ENCODE peak calls at places on chromosome 12, in seven cellular contexts. J is aorta, E is body of pancreas, S is esophagus squamous epithelium, K is PC-3, I is fibroblast of lung, Z is psoas muscle. X is an unnamed sample. For H3K36me3 and H3K9me3, the result is how much of the 10 kb centered on the place peaks cover.

GRCh38 chr12:3379079-3379478 is 111.9 kb upstream of the PRMT8 start:
- DNase-seq in Z (no peak), K (no peak), J (no peak), I (no peak), S (no peak), E (no peak), X (no peak)

GRCh38 chr12:10205251-10205807 is 7.3 kb upstream of the GABARAPL1 start:
- DNase-seq in K (peak), E (no peak), S (no peak), Z (no peak), I (no peak), J (no peak), X (no peak)

GRCh38 chr12:21655594-21655993 is 2.0 kb downstream of the LDHB start:
- DNase-seq in E (no peak), S (no peak), I (no peak), K (no peak), J (no peak), Z (no peak), X (no peak)

GRCh38 chr12:26121323-26121740 is 3.5 kb downstream of the BHLHE41 start:
- DNase-seq in I (no peak), J (no peak), Z (no peak), K (peak), E (no peak), S (no peak), X (no peak)

GRCh38 chr12:38161123-38162000 is 155.2 kb upstream of the ALG10B start:
- DNase-seq in Z (no peak), K (no peak), I (no peak), S (no peak), E (no peak), J (no peak), X (no peak)

GRCh38 chr12:89786177-89786810 is 77.7 kb upstream of the ATP2B1 start:
- DNase-seq in E (no peak), Z (no peak), K (no peak), J (no peak), S (no peak), I (no peak), X (no peak)

GRCh38 chr12:54028324-54029201 is at the start of gene HOXC6:
- DNase-seq in S (no peak), K (peak), J (no peak), Z (peak), I (peak), E (no peak), X (no peak)

GRCh38 chr12:119624971-119625370 is 31.4 kb downstream of the TMEM233 start:
- DNase-seq in S (no peak), J (no peak), I (no peak), Z (no peak), K (no peak), E (no peak), X (no peak)

GRCh38 chr12:75921687-75922289 is 109.8 kb downstream of the PHLDA1 start:
- DNase-seq in J (no peak), K (no peak), I (no peak), S (no peak), E (no peak), Z (no peak), X (no peak)

GRCh38 chr12:115402443-115403170 is 718.6 kb upstream of the TBX3 start:
- DNase-seq in S (no peak), E (no peak), K (no peak), J (no peak), Z (no peak), I (no peak), X (no peak)

GRCh38 chr12:122368361-122369073 is 54.0 kb downstream of the CLIP1 start:
- DNase-seq in I (peak), J (no peak), E (no peak), K (peak), Z (no peak), S (no peak), X (no peak)

GRCh38 chr12:6311822-6312528 is 1.5 kb downstream of the PLEKHG6 start:
- DNase-seq in K (no peak), Z (no peak), J (no peak), I (no peak), E (no peak), S (no peak), X (no peak)

GRCh38 chr12:59580050-59580449 is 15.8 kb upstream of the SLC16A7 start:
- DNase-seq in I (no peak), E (no peak), Z (no peak), K (no peak), J (no peak), S (no peak), X (no peak)

GRCh38 chr12:58504539-58504938 is 415.8 kb downstream of the LRIG3 start:
- DNase-seq in E (no peak), K (peak), S (no peak), I (peak), J (no peak), Z (no peak), X (no peak)

GRCh38 chr12:89179983-89180382 is 172.3 kb downstream of the DUSP6 start:
- DNase-seq in K (peak), Z (no peak), E (no peak), I (peak), J (no peak), S (no peak), X (peak)

GRCh38 chr12:93514853-93515252 is 47.5 kb downstream of the MRPL42 start:
- DNase-seq in K (peak), Z (no peak), J (no peak), E (no peak), I (peak), S (no peak), X (no peak)

GRCh38 chr12:111596985-111597730 is 2.0 kb downstream of the ATXN2 start:
- DNase-seq in J (peak), E (peak), I (peak), Z (peak), S (no peak), K (peak), X (peak)

GRCh38 chr12:106296179-106296877 is 6.2 kb upstream of the TCP11L2 start:
- DNase-seq in J (no peak), K (peak), Z (no peak), E (no peak), I (peak), S (no peak), X (no peak)

GRCh38 chr12:41103614-41104013 is 84.5 kb upstream of the PDZRN4 start:
- DNase-seq in J (no peak), E (no peak), Z (no peak), I (no peak), S (no peak), K (no peak), X (no peak)

GRCh38 chr12:42129595-42130204 is 15.0 kb downstream of the GXYLT1 start:
- DNase-seq in E (peak), Z (no peak), I (peak), S (no peak), J (no peak), K (peak), X (no peak)

GRCh38 chr12:11795910-11796459 is 146.5 kb downstream of the ETV6 start:
- DNase-seq in I (no peak), S (no peak), Z (no peak), E (no peak), K (peak), J (no peak), X (no peak)

GRCh38 chr12:95790912-95791849 is 617 bp upstream of the NTN4 start:
- DNase-seq in S (no peak), Z (peak), K (peak), I (peak), E (peak), J (no peak), X (no peak)

GRCh38 chr12:94074970-94075695 is 73.2 kb upstream of the PLXNC1 start:
- DNase-seq in E (peak), K (peak), S (no peak), Z (peak), J (peak), I (peak), X (peak)

GRCh38 chr12:11482955-11483354 is 87.6 kb upstream of the PRB2 start:
- DNase-seq in S (no peak), Z (no peak), E (no peak), K (peak), I (peak), J (no peak), X (no peak)

GRCh38 chr12:80567391-80567790 is 123.4 kb downstream of the PTPRQ start:
- DNase-seq in I (peak), J (no peak), K (no peak), E (no peak), S (no peak), Z (no peak), X (no peak)

GRCh38 chr12:53214687-53215455 is 7.8 kb upstream of the ITGB7 start:
- DNase-seq in J (peak), K (no peak), Z (peak), S (no peak), E (no peak), I (no peak), X (no peak)

GRCh38 chr12:97778111-97778510 is 315.5 kb downstream of the RMST start:
- DNase-seq in I (no peak), J (no peak), K (no peak), S (no peak), Z (no peak), E (no peak), X (no peak)

GRCh38 chr12:104702565-104703139 is 245.9 kb downstream of the CHST11 start:
- DNase-seq in S (no peak), E (peak), K (no peak), J (peak), Z (peak), I (no peak), X (peak)

GRCh38 chr12:95815635-95816212 is 25.2 kb upstream of the NTN4 start:
- DNase-seq in J (no peak), E (no peak), Z (no peak), K (peak), I (peak), S (no peak), X (no peak)

GRCh38 chr12:116266631-116267349 is 10.7 kb downstream of the MED13L start:
- DNase-seq in K (no peak), J (no peak), Z (no peak), E (no peak), I (peak), S (no peak), X (no peak)

DNA sequence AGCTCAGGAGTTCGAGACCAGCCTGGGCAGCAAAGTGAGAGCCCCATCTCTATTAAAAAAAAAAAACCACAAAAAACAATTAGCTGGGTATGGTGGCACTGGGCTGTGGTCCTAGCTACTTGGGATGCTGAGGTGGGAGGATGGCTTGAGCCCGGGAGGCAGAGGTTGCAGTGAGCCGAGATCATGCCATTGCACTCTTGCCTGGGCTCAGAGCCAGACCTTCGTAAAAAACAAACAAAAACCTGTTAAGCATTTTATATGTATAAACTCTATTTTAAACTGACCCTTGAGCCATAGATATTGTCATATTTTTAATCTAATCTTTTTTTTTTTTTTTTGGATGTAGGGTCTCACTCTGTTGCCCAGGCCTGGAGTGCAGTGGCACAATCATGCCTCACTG is 35.7 kb downstream of the DNM1L start:
- DNase-seq in S (no peak), J (no peak), I (no peak), K (no peak), E (no peak), Z (no peak), X (no peak)
- H3K36me3 ChIP-seq in S (under half), J (under half), I (under half), K (under half), E (under half), Z (half or more), X (under half)

DNA sequence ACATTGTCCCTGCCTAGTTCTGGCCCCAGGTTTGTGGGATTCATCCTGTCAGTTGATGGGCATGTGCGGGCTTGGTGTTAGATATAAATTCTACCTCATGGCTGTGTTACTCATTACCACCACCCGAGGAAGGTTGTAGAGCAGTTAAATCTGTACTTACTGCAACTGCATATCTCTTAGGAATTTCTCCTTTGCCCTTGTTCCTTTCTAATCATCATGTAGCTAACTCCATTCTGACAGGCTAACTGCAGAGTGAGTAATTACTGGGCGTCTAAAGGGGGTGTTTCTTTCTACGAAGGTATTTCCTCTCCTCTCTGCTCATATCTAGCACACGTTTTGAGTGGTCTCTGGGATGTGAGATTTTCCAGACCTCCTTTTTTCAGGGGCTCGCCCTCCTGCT is 1076.7 kb downstream of the TMTC2 start:
- DNase-seq in K (peak), J (no peak), S (no peak), E (no peak), I (no peak), Z (no peak), X (no peak)
- H3K9me3 ChIP-seq in K (under half), J (under half), S (under half), E (under half), I (under half), Z (under half), X (under half)

DNA sequence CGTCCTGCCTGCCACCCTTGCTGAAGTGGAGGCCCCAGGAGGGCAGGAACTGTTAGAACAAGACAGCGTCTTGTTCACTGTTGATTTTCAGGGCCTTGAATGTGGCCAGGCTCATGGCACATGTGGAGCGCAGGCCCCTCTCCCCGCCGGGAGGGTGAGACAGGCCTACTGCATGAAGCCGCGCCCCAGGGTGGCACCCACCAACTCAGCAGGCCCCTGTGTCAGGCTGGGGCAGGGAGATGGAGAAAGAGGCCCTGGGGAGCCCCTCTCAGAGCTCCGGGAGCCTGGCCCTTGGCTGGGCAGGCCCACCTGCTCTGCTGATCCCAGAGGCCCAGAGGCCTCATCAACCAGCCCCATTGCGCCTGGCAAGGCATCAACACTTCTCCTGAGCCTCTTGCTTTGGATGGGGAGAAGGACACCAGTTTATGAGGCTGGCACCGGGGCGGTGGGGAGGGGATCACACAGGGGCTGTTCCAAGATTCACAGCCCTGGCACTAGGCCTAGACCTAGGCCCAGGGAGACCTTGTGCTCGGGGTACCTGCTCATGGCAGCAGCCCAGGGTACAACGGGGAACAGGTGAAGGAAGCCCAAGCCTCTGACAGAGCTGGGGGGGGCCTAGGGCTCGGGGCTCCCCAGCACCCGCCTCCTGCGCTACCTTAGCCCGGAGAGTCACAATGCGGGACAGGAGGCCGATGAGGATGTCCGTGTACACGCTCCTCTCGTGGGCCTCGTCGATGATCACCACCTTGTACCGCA is 18.1 kb downstream of the DHX37 start:
- DNase-seq in S (no peak), K (no peak), E (no peak), I (no peak), Z (no peak), J (no peak), X (no peak)
- H3K36me3 ChIP-seq in S (under half), K (half or more), E (under half), I (under half), Z (half or more), J (under half), X (half or more)

GRCh38 chr12:34298971-34299801 is 276.9 kb downstream of the ALG10 start:
- DNase-seq in I (no peak), E (no peak), J (peak), Z (peak), K (no peak), S (no peak), X (peak)
- H3K9me3 ChIP-seq in I (under half), E (under half), J (under half), Z (under half), K (under half), S (half or more), X (under half)

DNA sequence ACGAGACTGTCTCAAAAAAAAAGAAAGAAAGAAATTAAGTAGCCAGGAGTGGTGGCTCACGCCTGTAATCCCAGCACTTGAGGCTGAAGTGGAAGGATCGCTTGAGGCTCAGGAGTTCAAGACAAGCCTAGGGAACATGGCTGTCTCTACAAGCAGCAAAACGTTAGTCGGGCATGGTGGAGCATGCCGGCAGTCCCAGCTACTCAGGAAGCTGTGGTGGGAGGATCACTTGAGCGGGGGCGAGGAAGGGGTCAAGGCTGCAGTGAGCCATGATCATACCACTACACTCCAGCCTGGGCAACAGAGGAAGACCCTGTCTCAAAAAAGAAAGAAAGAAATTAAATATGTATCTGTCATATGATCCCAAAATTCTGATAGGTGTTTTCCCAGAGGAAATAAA is 5.3 kb downstream of the RAD52 start:
- DNase-seq in K (no peak), J (no peak), E (no peak), S (no peak), Z (no peak), I (no peak), X (no peak)
- H3K36me3 ChIP-seq in K (under half), J (under half), E (under half), S (under half), Z (under half), I (under half), X (under half)

GRCh38 chr12:133080619-133081407 is at the start of gene ZNF140:
- DNase-seq in J (peak), K (peak), I (peak), S (peak), Z (peak), E (peak), X (peak)

GRCh38 chr12:133083345-133083744 is 2.6 kb downstream of the ZNF140 start:
- DNase-seq in Z (no peak), E (no peak), S (no peak), J (no peak), K (no peak), I (no peak), X (no peak)

GRCh38 chr12:133080051-133080618 is 588 bp upstream of the ZNF140 start:
- DNase-seq in I (peak), S (peak), K (peak), E (peak), J (peak), Z (peak), X (peak)

GRCh38 chr12:133081408-133081806 is 684 bp downstream of the ZNF140 start:
- DNase-seq in I (no peak), Z (no peak), E (peak), S (no peak), J (no peak), K (no peak), X (no peak)
- H3K9me3 ChIP-seq in I (under half), Z (half or more), E (under half), S (half or more), J (under half), K (under half), X (half or more)